ENCODE peak calls at places on chromosomes 1 and 21, in nine cellular contexts. Q, D, Z, W, R, A, K, S and I are unnamed samples.

GRCh38 chr1:201946224-201946908 is at the start of gene LMOD1:
- DNase-seq in Q (peak), K (peak), A (peak), W (no peak), S (peak), R (peak), Z (peak), D (peak), I (peak)

GRCh38 chr21:26814374-26814773 is 30.8 kb downstream of the ADAMTS1 start:
- DNase-seq in S (peak), W (no peak), A (no peak), Z (no peak), D (no peak), R (no peak), K (no peak), Q (no peak), I (no peak)

GRCh38 chr1:8633741-8634493 is 183.5 kb downstream of the RERE start:
- DNase-seq in S (no peak), Q (no peak), D (no peak), K (no peak), Z (no peak), W (no peak), R (no peak), A (no peak), I (no peak)

GRCh38 chr1:213714645-213715044 is 273.1 kb upstream of the PROX1 start:
- DNase-seq in Z (no peak), S (no peak), Q (no peak), R (no peak), W (no peak), A (no peak), K (no peak), D (no peak), I (no peak)

GRCh38 chr21:23613014-23613413 is 1994.3 kb downstream of the MRPL39 start:
- DNase-seq in Q (no peak), D (no peak), Z (no peak), A (no peak), W (no peak), S (no peak), K (no peak), R (no peak), I (no peak)

GRCh38 chr1:2492091-2492490 is 16.0 kb downstream of the PLCH2 start:
- DNase-seq in S (no peak), Z (no peak), Q (no peak), R (no peak), K (no peak), D (no peak), W (no peak), A (no peak), I (no peak)

GRCh38 chr21:45122432-45123132 is 48.2 kb downstream of the ADARB1 start:
- DNase-seq in Q (no peak), R (no peak), W (no peak), S (no peak), A (no peak), D (no peak), Z (no peak), K (no peak), I (no peak)

GRCh38 chr1:157504646-157505045 is 47.7 kb downstream of the FCRL5 start:
- DNase-seq in W (no peak), A (no peak), D (no peak), Q (no peak), K (no peak), S (no peak), Z (no peak), R (no peak), I (no peak)

GRCh38 chr1:228972576-228972975 is 237.3 kb downstream of the RHOU start:
- DNase-seq in Q (no peak), R (no peak), K (no peak), A (no peak), W (no peak), D (no peak), S (no peak), Z (no peak), I (no peak)

GRCh38 chr1:2427051-2427450 is 14.7 kb upstream of the PEX10 start:
- DNase-seq in D (no peak), Q (no peak), K (no peak), W (no peak), R (no peak), S (no peak), Z (no peak), A (no peak), I (no peak)

GRCh38 chr1:225917536-225917935 is 6.5 kb downstream of the PYCR2 start:
- DNase-seq in R (no peak), A (no peak), S (no peak), K (no peak), W (no peak), Z (no peak), Q (no peak), D (peak), I (peak)

GRCh38 chr1:98661544-98662353 is at the start of gene SNX7:
- DNase-seq in Q (peak), D (peak), A (peak), R (peak), K (peak), Z (peak), S (peak), W (no peak), I (peak)

GRCh38 chr21:41631564-41632461 is 123.9 kb upstream of the TMPRSS2 start:
- DNase-seq in K (no peak), Q (no peak), D (peak), S (peak), W (no peak), R (no peak), Z (no peak), A (peak), I (peak)

GRCh38 chr1:180239145-180240096 is 9.4 kb downstream of the LHX4 start:
- DNase-seq in Q (no peak), R (peak), W (no peak), Z (no peak), A (no peak), D (no peak), K (no peak), S (no peak), I (no peak)

GRCh38 chr1:27238032-27238431 is 3.6 kb downstream of the WDTC1 start:
- DNase-seq in R (no peak), Z (no peak), D (no peak), K (no peak), S (no peak), Q (no peak), A (no peak), W (no peak), I (no peak)

GRCh38 chr1:17405898-17406759 is 33.3 kb downstream of the RCC2 start:
- DNase-seq in D (peak), S (peak), R (no peak), A (peak), K (peak), Q (peak), Z (peak), W (peak), I (peak)

GRCh38 chr1:51303751-51304196 is 26.6 kb downstream of the TTC39A start:
- DNase-seq in R (no peak), S (peak), Q (no peak), Z (peak), A (peak), D (no peak), W (no peak), K (no peak), I (no peak)

GRCh38 chr1:10594481-10595050 is 119.8 kb downstream of the PEX14 start:
- DNase-seq in Z (no peak), R (no peak), K (no peak), A (no peak), D (no peak), S (no peak), Q (no peak), W (no peak), I (no peak)

GRCh38 chr1:77349275-77349674 is 67.5 kb downstream of the AK5 start:
- DNase-seq in Q (no peak), S (no peak), K (no peak), R (no peak), D (no peak), Z (no peak), A (no peak), W (no peak), I (no peak)

GRCh38 chr1:205680073-205680851 is at the start of gene SLC45A3:
- DNase-seq in W (peak), R (no peak), A (peak), Z (no peak), K (no peak), S (peak), Q (peak), D (peak), I (no peak)

GRCh38 chr1:65056866-65057265 is 90.5 kb upstream of the JAK1 start:
- DNase-seq in A (no peak), Z (no peak), S (no peak), R (no peak), W (no peak), K (no peak), Q (no peak), D (no peak), I (no peak)

GRCh38 chr1:17984510-17985085 is 123.0 kb upstream of the IGSF21 start:
- DNase-seq in S (peak), A (peak), W (no peak), Q (peak), K (peak), Z (no peak), R (no peak), D (no peak), I (peak)

GRCh38 chr1:156437054-156437453 is 63.5 kb downstream of the MEF2D start:
- DNase-seq in Q (no peak), R (no peak), A (no peak), D (no peak), K (no peak), W (no peak), Z (no peak), S (no peak), I (no peak)

GRCh38 chr1:156438278-156438987 is 62.1 kb downstream of the MEF2D start:
- DNase-seq in R (no peak), Q (no peak), A (no peak), S (peak), W (no peak), Z (no peak), K (no peak), D (no peak), I (peak)

GRCh38 chr1:156439036-156439435 is 61.5 kb downstream of the MEF2D start:
- DNase-seq in K (no peak), A (no peak), W (no peak), Z (no peak), R (no peak), D (no peak), S (no peak), Q (no peak), I (no peak)

GRCh38 chr1:156436319-156437043 is 64.1 kb downstream of the MEF2D start:
- DNase-seq in R (no peak), K (no peak), Q (no peak), D (no peak), W (no peak), A (no peak), Z (no peak), S (no peak), I (no peak)

DNA sequence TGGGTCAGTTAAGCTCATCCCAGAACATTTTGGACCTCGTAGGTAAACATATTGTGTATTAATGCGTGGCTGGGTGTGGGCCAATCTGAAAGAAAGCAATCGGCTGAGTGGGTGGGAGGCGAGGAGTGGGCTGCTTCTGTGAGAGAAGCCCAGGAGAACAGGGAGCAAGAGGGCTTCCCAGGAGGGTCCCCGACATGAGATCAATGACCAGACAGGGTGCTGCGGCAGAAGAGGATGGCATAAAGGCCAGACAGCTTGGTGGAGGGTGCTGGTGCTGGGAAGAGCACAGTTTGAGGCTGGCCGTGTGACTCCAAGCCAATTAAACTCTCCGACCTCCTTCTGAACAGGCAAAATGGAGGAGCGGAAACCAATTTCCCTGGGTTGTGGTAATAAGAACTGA is 63.1 kb downstream of the MEF2D start:
- DNase-seq in D (no peak), Z (no peak), R (no peak), S (no peak), Q (no peak), W (no peak), A (no peak), K (no peak), I (no peak)
- TF ChIP-seq CTCF in D (no peak), Z (no peak), R (no peak), S (no peak), Q (no peak), W (no peak), A (no peak), K (no peak), I (no peak)

GRCh38 chr1:145964328-145965118 is at the start of the genes ANKRD34A and POLR3GL:
- DNase-seq in Q (peak), S (peak), W (peak), D (peak), A (peak), Z (peak), K (peak), R (peak), I (peak)
- TF ChIP-seq CTCF in Q (no peak), S (no peak), W (no peak), D (no peak), A (no peak), Z (no peak), K (no peak), R (no peak), I (no peak)

GRCh38 chr1:242140871-242141270 is 142.0 kb upstream of the MAP1LC3C start:
- DNase-seq in R (no peak), K (no peak), Q (no peak), W (no peak), A (no peak), D (no peak), S (no peak), Z (no peak), I (no peak)

GRCh38 chr1:242139986-242140385 is 141.1 kb upstream of the MAP1LC3C start:
- DNase-seq in Q (no peak), Z (no peak), D (no peak), A (no peak), R (no peak), W (no peak), S (no peak), K (no peak), I (no peak)

DNA sequence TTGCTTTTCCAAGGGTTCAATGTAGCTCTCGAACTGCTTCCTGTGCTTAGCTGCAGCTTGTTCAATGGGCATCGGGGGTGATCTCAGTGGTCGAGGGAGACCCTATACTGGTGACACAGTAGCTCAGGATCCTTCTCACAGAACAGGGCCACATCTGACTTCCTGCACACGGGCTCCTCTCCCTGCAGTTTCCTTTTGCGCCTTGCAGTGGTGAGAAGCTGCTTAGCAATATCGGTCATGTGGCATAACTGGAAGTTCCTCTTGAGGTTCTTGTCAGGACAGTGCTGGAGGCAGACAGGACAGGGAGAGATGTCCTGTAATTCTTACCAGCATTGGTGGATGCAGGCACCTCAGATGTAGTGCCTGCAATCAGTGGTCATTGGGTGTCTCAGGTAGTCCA is 140.5 kb upstream of the MAP1LC3C start:
- DNase-seq in R (no peak), Q (no peak), D (no peak), K (no peak), Z (no peak), W (no peak), A (no peak), S (no peak), I (no peak)
- TF ChIP-seq CTCF in R (no peak), Q (no peak), D (no peak), K (no peak), Z (no peak), W (no peak), A (no peak), S (no peak), I (no peak)

DNA sequence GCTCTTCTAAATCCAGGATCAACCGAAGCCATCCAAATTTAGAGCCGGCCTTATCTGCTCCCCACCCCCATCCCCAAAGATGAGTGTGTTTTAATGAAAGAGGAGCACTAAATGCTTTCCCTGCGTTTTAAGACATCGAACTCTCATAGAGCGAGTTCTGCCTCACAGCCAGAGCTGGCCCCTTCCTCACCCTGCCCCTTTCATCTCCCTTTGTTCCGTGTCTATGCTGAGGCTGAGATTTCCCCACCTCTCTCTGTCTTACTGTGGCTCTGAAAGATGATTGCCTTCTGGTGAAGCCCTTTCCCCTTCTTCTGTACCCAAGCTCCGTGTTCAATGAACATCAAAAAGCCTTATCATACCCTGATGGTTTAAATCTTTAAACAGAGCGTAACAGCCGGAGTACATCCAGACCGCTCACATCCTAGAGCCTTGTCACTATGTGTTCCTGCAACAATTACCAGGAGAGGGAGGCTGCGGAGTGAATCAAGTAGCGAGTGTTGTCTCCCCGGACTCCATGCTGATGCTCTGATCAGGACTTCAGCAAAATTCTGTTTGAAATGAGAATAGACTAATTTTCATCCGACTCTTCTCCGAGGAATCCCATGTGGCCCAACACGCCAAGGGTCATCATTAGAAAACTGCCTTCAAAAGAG is 110.2 kb downstream of the ZNF326 start:
- DNase-seq in S (no peak), D (no peak), R (no peak), A (no peak), K (no peak), W (no peak), Z (no peak), Q (no peak), I (no peak)
- TF ChIP-seq CTCF in S (no peak), D (no peak), R (no peak), A (no peak), K (no peak), W (no peak), Z (no peak), Q (no peak), I (no peak)

GRCh38 chr1:115134850-115135484 is 45.7 kb upstream of the TSPAN2 start:
- DNase-seq in W (no peak), D (peak), Q (no peak), A (no peak), R (no peak), Z (peak), S (peak), K (no peak), I (peak)
- TF ChIP-seq CTCF in W (no peak), D (no peak), Q (no peak), A (no peak), R (no peak), Z (no peak), S (peak), K (no peak), I (peak)

DNA sequence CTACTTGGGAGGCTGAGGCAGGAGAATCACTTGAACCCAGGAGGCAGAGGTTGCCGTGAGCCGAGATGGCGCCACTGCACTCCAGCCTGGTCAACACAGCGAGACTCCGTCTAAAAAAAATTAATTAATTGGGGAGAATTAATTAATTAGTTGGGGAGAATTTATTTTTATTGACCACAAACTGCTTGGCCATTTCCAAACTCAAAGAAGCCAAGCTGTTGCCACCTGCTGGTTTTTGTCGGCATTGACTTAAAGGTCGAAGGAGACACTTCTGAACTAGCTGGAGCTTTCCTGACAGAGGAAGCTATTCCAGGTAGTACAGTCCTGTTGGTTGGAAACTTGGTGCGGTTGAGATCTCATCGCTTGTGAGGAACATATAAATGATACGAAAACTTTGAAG is 13.1 kb downstream of the MAP1LC3C start:
- DNase-seq in R (no peak), Z (peak), Q (peak), A (peak), K (peak), W (no peak), D (peak), S (peak), I (peak)
- TF ChIP-seq CTCF in R (peak), Z (peak), Q (peak), A (no peak), K (no peak), W (no peak), D (peak), S (peak), I (peak)